ENCODE peak calls at places on chromosomes 16 and 17, in eight cellular contexts. J, V, Q, A, Y, H, Z and F are unnamed samples.
A peak's percentile ranks its signal among the peaks of the same experiment; 100 is the strongest.

GRCh38 chr16:30394603-30395154 is 541 bp upstream of the ZNF48 start:
- DNase-seq in Y (no peak), H (no peak), V (no peak), A (no peak), Q (peak; percentile 50), J (no peak), Z (no peak), F (no peak)

GRCh38 chr16:10228779-10229178 is 46.6 kb upstream of the GRIN2A start:
- DNase-seq in Z (no peak), H (no peak), Y (no peak), J (no peak), V (no peak), A (no peak), Q (no peak), F (no peak)

GRCh38 chr17:31494259-31495048 is 103.0 kb downstream of the RAB11FIP4 start:
- DNase-seq in V (peak; percentile 20), J (peak; percentile 44), Q (no peak), A (no peak), Y (no peak), H (peak; percentile 61), Z (no peak), F (peak; percentile 71)

GRCh38 chr17:55609737-55610201 is 98.5 kb upstream of the SMIM36 start:
- DNase-seq in H (peak; percentile 26), V (peak; percentile 45), Z (no peak), Q (peak; percentile 60), J (peak; percentile 38), Y (no peak), A (no peak), F (no peak)

GRCh38 chr17:5031365-5032082 is 3.7 kb downstream of the SLC52A1 start:
- DNase-seq in Q (peak; percentile 73), J (peak; percentile 81), Y (peak; percentile 94), A (peak; percentile 77), H (peak; percentile 88), Z (peak; percentile 86), V (peak; percentile 78), F (no peak)

GRCh38 chr17:72273301-72274056 is 152.7 kb downstream of the SOX9 start:
- DNase-seq in H (no peak), Y (no peak), Q (peak; percentile 25), A (no peak), J (no peak), Z (no peak), V (no peak), F (peak; percentile 64)

GRCh38 chr17:64385187-64386083 is 5.2 kb downstream of the PECAM1 start:
- DNase-seq in H (peak; percentile 48), Z (peak; percentile 53), J (no peak), Q (peak; percentile 88), Y (peak; percentile 33), A (peak; percentile 67), V (peak; percentile 19), F (no peak)

GRCh38 chr17:2780256-2780655 is 16.0 kb upstream of the RAP1GAP2 start:
- DNase-seq in J (no peak), Y (no peak), A (no peak), V (no peak), H (no peak), Q (no peak), Z (no peak), F (no peak)

GRCh38 chr16:89304941-89305705 is 87.6 kb downstream of the ZNF778 start:
- DNase-seq in Z (no peak), H (no peak), V (no peak), A (no peak), J (no peak), Y (no peak), Q (no peak), F (no peak)

GRCh38 chr16:89312194-89312593 is 94.7 kb downstream of the ZNF778 start:
- DNase-seq in H (peak; percentile 42), J (no peak), V (no peak), A (no peak), Y (no peak), Z (no peak), Q (no peak), F (no peak)

GRCh38 chr16:89309438-89310122 is 92.1 kb downstream of the ZNF778 start:
- DNase-seq in J (no peak), V (no peak), Y (no peak), Z (no peak), A (no peak), Q (no peak), H (no peak), F (no peak)

GRCh38 chr16:89307421-89307805 is 89.9 kb downstream of the ZNF778 start:
- DNase-seq in Z (no peak), Y (no peak), J (no peak), Q (no peak), V (no peak), H (no peak), A (no peak), F (no peak)

DNA sequence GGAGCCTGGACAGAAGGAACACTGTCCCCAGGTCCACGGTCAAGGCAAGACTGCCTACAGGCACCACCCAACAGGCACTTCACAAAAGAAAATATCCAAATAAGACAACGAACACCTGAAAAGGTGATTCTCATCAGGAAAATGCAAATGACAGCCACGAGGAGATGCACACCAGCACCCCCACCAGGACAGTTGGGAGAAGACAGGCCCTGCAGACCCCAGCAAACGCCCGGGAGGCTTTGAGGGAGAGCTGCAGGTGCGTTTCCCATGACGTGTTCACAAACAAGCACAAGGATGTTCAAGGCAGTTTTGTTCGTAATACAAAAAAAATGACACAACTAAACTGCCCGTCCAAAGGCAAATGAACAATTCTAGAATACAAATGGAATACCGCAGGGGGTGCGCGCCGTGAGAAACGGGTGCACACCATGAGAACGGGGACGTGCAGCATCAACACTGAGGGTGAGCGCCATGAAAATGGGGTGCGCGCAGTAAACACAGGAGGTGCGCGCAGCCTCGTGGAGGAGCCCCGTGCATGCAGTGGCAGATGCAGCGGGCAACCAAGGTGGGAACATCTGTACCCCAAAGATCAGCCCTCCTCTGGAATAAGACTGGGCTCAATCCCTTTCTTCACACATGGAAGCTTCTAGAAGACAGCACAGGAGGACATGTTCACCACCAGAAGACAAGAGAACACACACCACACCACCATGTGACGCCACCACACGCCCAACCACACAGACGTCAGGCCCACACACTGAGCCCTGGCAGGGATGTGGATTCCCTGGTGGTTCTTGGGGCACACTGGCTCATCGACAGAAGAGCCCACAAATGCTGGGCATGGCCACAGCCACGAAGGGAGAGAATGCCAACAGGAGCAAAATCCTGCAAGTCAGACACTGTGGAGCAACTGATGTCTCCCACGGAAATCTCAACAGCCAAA is 91.2 kb downstream of the ZNF778 start:
- DNase-seq in A (no peak), J (no peak), H (no peak), Y (no peak), Z (no peak), Q (no peak), V (no peak), F (no peak)
- TF ChIP-seq CTCF in A (peak; percentile 28), J (no peak), H (peak; percentile 28), Y (peak; percentile 65), Z (peak; percentile 25), Q (peak; percentile 36), V (peak; percentile 29), F (peak; percentile 55)

DNA sequence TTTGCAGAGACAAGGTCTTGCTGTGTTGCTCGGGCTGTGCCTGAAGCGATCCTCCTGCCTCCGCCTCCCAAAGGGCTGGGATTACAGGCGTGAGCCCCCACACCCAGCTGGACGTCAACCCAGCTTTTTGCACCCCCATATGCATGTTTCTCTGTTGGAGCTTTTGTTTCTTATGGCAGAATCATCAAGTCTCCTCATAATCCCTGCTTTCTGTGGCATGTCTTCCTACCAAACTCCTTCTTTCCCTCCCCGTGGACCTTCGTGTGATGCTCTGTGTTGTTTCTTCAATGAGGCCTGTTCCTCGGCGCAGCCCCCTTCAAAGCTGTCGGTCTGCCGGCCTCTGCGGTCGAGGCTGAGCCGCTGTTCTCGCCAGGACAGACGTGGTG is 71.6 kb downstream of the METRNL start:
- DNase-seq in Y (no peak), H (no peak), J (no peak), V (no peak), A (no peak), Q (no peak), Z (no peak), F (no peak)
- H3K9me3 ChIP-seq in Y (no peaks in the 10 kb centered on the region), H (no peaks in the 10 kb centered on the region), J (no peaks in the 10 kb centered on the region), V (no peaks in the 10 kb centered on the region), A (no peaks in the 10 kb centered on the region), Q (peaks cover 3% of the 10 kb centered on the region), Z (no peaks in the 10 kb centered on the region), F (peaks cover 3% of the 10 kb centered on the region)

GRCh38 chr17:81066072-81066471 is 31.1 kb downstream of the BAIAP2 start:
- DNase-seq in Y (no peak), Q (no peak), H (no peak), V (peak; percentile 43), J (peak; percentile 88), A (no peak), Z (no peak), F (peak; percentile 74)

GRCh38 chr17:81065500-81065899 is 30.5 kb downstream of the BAIAP2 start:
- DNase-seq in Y (no peak), A (no peak), J (peak; percentile 70), H (no peak), V (no peak), Q (no peak), Z (no peak), F (no peak)

GRCh38 chr17:81063488-81064093 is 28.6 kb downstream of the BAIAP2 start:
- DNase-seq in J (no peak), V (no peak), A (no peak), Z (no peak), H (no peak), Y (no peak), Q (no peak), F (no peak)

GRCh38 chr17:81066771-81067315 is 31.9 kb downstream of the BAIAP2 start:
- DNase-seq in V (no peak), H (no peak), Y (no peak), Q (no peak), J (no peak), A (no peak), Z (no peak), F (no peak)

DNA sequence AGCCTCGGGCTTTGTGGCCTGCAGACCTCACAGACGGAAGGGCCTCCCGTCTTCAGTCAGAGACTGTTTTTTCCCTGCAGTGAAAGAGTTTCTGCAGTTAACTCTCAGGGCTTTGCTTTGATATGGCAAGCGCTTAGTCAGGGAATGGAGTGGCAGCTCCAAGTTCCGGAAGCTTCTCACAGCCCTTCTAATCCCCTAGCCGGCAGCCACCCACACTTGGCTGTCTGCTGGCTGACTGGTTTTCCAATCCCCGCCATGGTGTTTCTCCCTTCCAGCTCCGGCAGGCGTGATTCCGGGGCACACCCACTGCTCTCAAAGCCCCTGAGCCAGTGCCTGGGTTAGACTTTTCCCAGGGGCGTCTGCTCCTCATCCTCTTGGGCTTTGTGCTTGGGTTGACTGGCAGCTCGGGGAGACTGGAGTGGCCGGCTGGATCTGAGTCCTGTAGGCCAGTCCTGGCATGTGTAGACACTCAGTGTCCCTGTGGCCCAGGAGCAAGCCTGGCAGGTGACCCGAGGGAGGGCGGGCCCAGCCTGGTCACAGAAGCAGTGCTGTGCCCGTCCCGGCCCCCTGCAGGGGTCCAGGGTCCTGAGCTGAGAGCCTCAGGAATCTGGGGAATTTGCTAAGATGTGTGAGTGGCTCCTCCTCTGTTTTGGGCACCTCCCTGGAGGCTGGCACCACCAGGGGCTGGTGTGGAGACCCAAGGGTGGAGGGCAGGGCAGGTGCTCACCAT is 30.0 kb downstream of the BAIAP2 start:
- DNase-seq in J (peak; percentile 64), A (no peak), Z (no peak), V (peak; percentile 94), Y (peak; percentile 69), Q (peak; percentile 52), H (no peak), F (no peak)
- H3K4me1 ChIP-seq in J (peaks cover 79% of the 10 kb centered on the region), A (peaks cover 5% of the 10 kb centered on the region), Z (no peaks in the 10 kb centered on the region), V (peaks cover 30% of the 10 kb centered on the region), Y (peaks cover 30% of the 10 kb centered on the region), Q (peaks cover 3% of the 10 kb centered on the region), H (peaks cover 38% of the 10 kb centered on the region), F (peaks cover 42% of the 10 kb centered on the region)

DNA sequence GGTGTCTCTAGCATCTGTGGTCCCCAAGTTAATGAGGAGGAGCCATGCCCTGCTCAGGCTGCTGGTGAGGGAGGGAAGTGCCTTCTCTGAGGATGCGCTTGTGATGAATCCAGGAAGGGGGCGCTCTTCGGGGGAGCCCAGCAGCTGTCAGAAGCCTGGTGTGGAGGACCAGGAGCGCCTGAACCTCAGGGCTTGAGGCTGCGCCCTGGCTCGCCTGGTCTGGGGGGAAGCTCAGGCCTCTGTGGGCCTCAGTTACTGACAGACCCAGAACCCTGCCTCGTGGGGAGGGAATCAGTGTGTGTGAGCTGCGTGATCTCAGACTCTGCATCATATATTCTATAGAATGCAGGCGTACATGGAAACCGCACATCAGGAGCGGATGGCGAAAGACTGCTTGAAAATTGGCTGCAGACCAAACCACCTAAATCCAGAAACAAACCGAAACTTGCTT is 126.1 kb downstream of the SEC14L1 start:
- DNase-seq in V (no peak), Z (no peak), A (no peak), J (no peak), H (no peak), Y (no peak), Q (peak; percentile 23), F (no peak)
- TF ChIP-seq CTCF in V (no peak), Z (peak; percentile 29), A (no peak), J (no peak), H (no peak), Y (peak; percentile 56), Q (peak; percentile 35), F (peak; percentile 24)